ENCODE peak calls at places on chromosomes 11 and 22, in nine cellular contexts. I is pancreas; F is nucleus accumbens; D is ELR; U is CD4-positive, alpha-beta T cell; K is ovary; R is activated T-helper 1 cell treated with anti-CD3 and anti-CD28 coated beads, Interleukin-12 subunit alpha, Interleukin-12 subunit beta, Interleukin-2, Interleukin-4 antibody, amounts not matched to agents 30 ng/mL and 10 ng/mL and 1 ng/mL, durations not matched to agents 14 hours and 24 hours and 36 hours; L is prostate gland; Z is uterus. C is an unnamed sample.

GRCh38 chr11:65394125-65394536 is 7.7 kb downstream of the FRMD8 start:
- DNase-seq in I (peak), F (no peak), D (no peak), U (no peak), K (no peak), R (no peak), L (no peak), Z (no peak), C (no peak)

GRCh38 chr11:60764879-60765278 is 8.2 kb downstream of the MS4A15 start:
- DNase-seq in I (no peak), F (no peak), D (no peak), U (no peak), K (no peak), R (no peak), L (no peak), Z (no peak), C (no peak)

GRCh38 chr11:92111291-92111690 is 113.3 kb upstream of the FAT3 start:
- DNase-seq in I (no peak), F (no peak), D (no peak), U (no peak), K (no peak), R (no peak), L (no peak), Z (no peak), C (peak)

GRCh38 chr22:31083923-31084810 is 3.0 kb downstream of the SMTN start:
- DNase-seq in I (peak), F (no peak), D (peak), U (no peak), K (no peak), R (no peak), L (no peak), Z (no peak), C (no peak)

GRCh38 chr22:35399114-35399677 is 744 bp upstream of the MCM5 start:
- DNase-seq in I (no peak), F (no peak), D (no peak), U (no peak), K (no peak), R (no peak), L (no peak), Z (no peak), C (peak)

GRCh38 chr22:37178350-37179125 is 9.5 kb downstream of the C1QTNF6 start:
- DNase-seq in I (no peak), F (no peak), D (peak), U (no peak), K (no peak), R (no peak), L (no peak), Z (no peak), C (peak)

GRCh38 chr22:36258750-36259619 is 6.1 kb downstream of the APOL1 start:
- DNase-seq in I (no peak), F (no peak), D (no peak), U (no peak), K (peak), R (peak), L (no peak), Z (peak), C (no peak)

GRCh38 chr11:6571434-6572008 is 31.9 kb downstream of the RRP8 start:
- DNase-seq in I (no peak), F (no peak), D (no peak), U (no peak), K (no peak), R (no peak), L (no peak), Z (no peak), C (no peak)

GRCh38 chr11:16793009-16793408 is 54.6 kb downstream of the C11orf58 start:
- DNase-seq in I (no peak), F (no peak), D (no peak), U (no peak), K (no peak), R (no peak), L (no peak), Z (no peak), C (no peak)

GRCh38 chr22:19876941-19877625 is 22.4 kb upstream of the GNB1L start:
- DNase-seq in I (no peak), F (no peak), D (no peak), U (no peak), K (peak), R (no peak), L (no peak), Z (peak), C (no peak)